ENCODE peak calls at places on chromosomes 7 and 10, in four cellular contexts. One of them, this sample, is unnamed.

GRCh38 chr10:77827383-77827782 is 99.2 kb downstream of the DLG5 start:
- DNase-seq in nephron progenitor cell: no peak
- DNase-seq in AG09319: no peak
- DNase-seq in GM12865: no peak
- DNase-seq in this sample: no peak

GRCh38 chr7:85133560-85133959 is 53.3 kb downstream of the SEMA3D start:
- DNase-seq in nephron progenitor cell: no peak
- DNase-seq in AG09319: no peak
- DNase-seq in GM12865: no peak
- DNase-seq in this sample: no peak

GRCh38 chr7:74203157-74203556 is 6.6 kb upstream of the LAT2 start:
- DNase-seq in AG09319: no peak
- DNase-seq in nephron progenitor cell: no peak
- DNase-seq in GM12865: peak
- DNase-seq in this sample: no peak

GRCh38 chr7:108875139-108875538 is 305.5 kb downstream of the DNAJB9 start:
- DNase-seq in GM12865: peak
- DNase-seq in nephron progenitor cell: peak
- DNase-seq in AG09319: no peak
- DNase-seq in this sample: no peak

GRCh38 chr7:11376549-11376948 is 402.9 kb downstream of the PHF14 start:
- DNase-seq in GM12865: no peak
- DNase-seq in nephron progenitor cell: no peak
- DNase-seq in AG09319: no peak
- DNase-seq in this sample: no peak

GRCh38 chr10:95333997-95334792 is 43.4 kb upstream of the PDLIM1 start:
- DNase-seq in AG09319: peak
- DNase-seq in GM12865: no peak
- DNase-seq in nephron progenitor cell: no peak
- DNase-seq in this sample: peak

GRCh38 chr7:2959343-2959680 is 84.4 kb downstream of the CARD11 start:
- DNase-seq in GM12865: no peak
- DNase-seq in AG09319: no peak
- DNase-seq in nephron progenitor cell: no peak
- DNase-seq in this sample: no peak

GRCh38 chr10:118595598-118596425 is at the start of gene PRLHR:
- DNase-seq in AG09319: no peak
- DNase-seq in GM12865: no peak
- DNase-seq in nephron progenitor cell: peak
- DNase-seq in this sample: no peak

GRCh38 chr7:18401757-18402156 is 93.8 kb upstream of the HDAC9 start:
- DNase-seq in AG09319: no peak
- DNase-seq in nephron progenitor cell: no peak
- DNase-seq in GM12865: no peak
- DNase-seq in this sample: no peak

GRCh38 chr7:159068893-159069448 is 75.7 kb downstream of the VIPR2 start:
- DNase-seq in GM12865: no peak
- DNase-seq in nephron progenitor cell: no peak
- DNase-seq in AG09319: no peak
- DNase-seq in this sample: no peak

GRCh38 chr7:41403291-41403690 is 299.6 kb downstream of the INHBA start:
- DNase-seq in GM12865: no peak
- DNase-seq in nephron progenitor cell: no peak
- DNase-seq in AG09319: no peak
- DNase-seq in this sample: no peak

GRCh38 chr10:3292601-3293000 is 120.0 kb upstream of the PITRM1 start:
- DNase-seq in AG09319: no peak
- DNase-seq in GM12865: no peak
- DNase-seq in nephron progenitor cell: no peak
- DNase-seq in this sample: peak

GRCh38 chr10:36666451-36666850 is 458.9 kb upstream of the ANKRD30A start:
- DNase-seq in GM12865: no peak
- DNase-seq in AG09319: no peak
- DNase-seq in nephron progenitor cell: no peak
- DNase-seq in this sample: no peak

GRCh38 chr7:45681596-45682357 is 107.6 kb downstream of the ADCY1 start:
- DNase-seq in nephron progenitor cell: no peak
- DNase-seq in GM12865: no peak
- DNase-seq in AG09319: no peak
- DNase-seq in this sample: no peak

GRCh38 chr7:139620676-139621344 is 97.3 kb downstream of the CLEC2L start:
- DNase-seq in AG09319: no peak
- DNase-seq in GM12865: peak
- DNase-seq in nephron progenitor cell: peak
- DNase-seq in this sample: no peak

GRCh38 chr10:102299873-102300272 is 54.5 kb downstream of the GBF1 start:
- DNase-seq in AG09319: no peak
- DNase-seq in nephron progenitor cell: no peak
- DNase-seq in GM12865: no peak
- DNase-seq in this sample: no peak

GRCh38 chr7:32395168-32395567 is 95.0 kb downstream of the LSM5 start:
- DNase-seq in AG09319: no peak
- DNase-seq in GM12865: no peak
- DNase-seq in nephron progenitor cell: no peak
- DNase-seq in this sample: no peak

GRCh38 chr7:137544450-137545058 is 201.0 kb upstream of the PTN start:
- DNase-seq in nephron progenitor cell: no peak
- DNase-seq in GM12865: no peak
- DNase-seq in AG09319: no peak
- DNase-seq in this sample: no peak

GRCh38 chr7:30840176-30841024 is 69.2 kb downstream of the MINDY4 start:
- DNase-seq in GM12865: no peak
- DNase-seq in AG09319: no peak
- DNase-seq in nephron progenitor cell: no peak
- DNase-seq in this sample: no peak

GRCh38 chr7:12970626-12971025 is 283.2 kb downstream of the ARL4A start:
- DNase-seq in AG09319: no peak
- DNase-seq in nephron progenitor cell: no peak
- DNase-seq in GM12865: no peak
- DNase-seq in this sample: no peak

GRCh38 chr7:2444476-2444875 is 31.7 kb downstream of the GRIFIN start:
- DNase-seq in nephron progenitor cell: no peak
- DNase-seq in AG09319: peak
- DNase-seq in GM12865: no peak
- DNase-seq in this sample: peak

GRCh38 chr10:54815583-54815982 is 14.6 kb upstream of the PCDH15 start:
- DNase-seq in AG09319: no peak
- DNase-seq in GM12865: no peak
- DNase-seq in nephron progenitor cell: no peak
- DNase-seq in this sample: no peak

GRCh38 chr7:5482020-5482498 is 58.4 kb upstream of the TNRC18 start:
- DNase-seq in GM12865: no peak
- DNase-seq in nephron progenitor cell: no peak
- DNase-seq in AG09319: no peak
- DNase-seq in this sample: no peak

GRCh38 chr10:8396675-8397074 is 342.2 kb downstream of the GATA3 start:
- DNase-seq in GM12865: no peak
- DNase-seq in AG09319: no peak
- DNase-seq in nephron progenitor cell: no peak
- DNase-seq in this sample: no peak

GRCh38 chr7:112989531-112989930 is 97.1 kb downstream of the GPR85 start:
- DNase-seq in nephron progenitor cell: no peak
- DNase-seq in AG09319: no peak
- DNase-seq in GM12865: no peak
- DNase-seq in this sample: no peak

GRCh38 chr7:70383369-70383768 is 748.6 kb upstream of the GALNT17 start:
- DNase-seq in nephron progenitor cell: no peak
- DNase-seq in AG09319: no peak
- DNase-seq in GM12865: no peak
- DNase-seq in this sample: no peak

GRCh38 chr10:129758591-129759021 is 205.5 kb downstream of the EBF3 start:
- DNase-seq in GM12865: no peak
- DNase-seq in AG09319: no peak
- DNase-seq in nephron progenitor cell: no peak
- DNase-seq in this sample: no peak

GRCh38 chr10:129756912-129757861 is 206.9 kb downstream of the EBF3 start:
- DNase-seq in nephron progenitor cell: no peak
- DNase-seq in GM12865: no peak
- DNase-seq in AG09319: no peak
- DNase-seq in this sample: no peak

GRCh38 chr10:129755075-129756020 is 208.7 kb downstream of the EBF3 start:
- DNase-seq in AG09319: no peak
- DNase-seq in nephron progenitor cell: no peak
- DNase-seq in GM12865: no peak
- DNase-seq in this sample: no peak

GRCh38 chr10:129758180-129758579 is 205.9 kb downstream of the EBF3 start:
- DNase-seq in nephron progenitor cell: no peak
- DNase-seq in AG09319: no peak
- DNase-seq in GM12865: no peak
- DNase-seq in this sample: no peak

DNA sequence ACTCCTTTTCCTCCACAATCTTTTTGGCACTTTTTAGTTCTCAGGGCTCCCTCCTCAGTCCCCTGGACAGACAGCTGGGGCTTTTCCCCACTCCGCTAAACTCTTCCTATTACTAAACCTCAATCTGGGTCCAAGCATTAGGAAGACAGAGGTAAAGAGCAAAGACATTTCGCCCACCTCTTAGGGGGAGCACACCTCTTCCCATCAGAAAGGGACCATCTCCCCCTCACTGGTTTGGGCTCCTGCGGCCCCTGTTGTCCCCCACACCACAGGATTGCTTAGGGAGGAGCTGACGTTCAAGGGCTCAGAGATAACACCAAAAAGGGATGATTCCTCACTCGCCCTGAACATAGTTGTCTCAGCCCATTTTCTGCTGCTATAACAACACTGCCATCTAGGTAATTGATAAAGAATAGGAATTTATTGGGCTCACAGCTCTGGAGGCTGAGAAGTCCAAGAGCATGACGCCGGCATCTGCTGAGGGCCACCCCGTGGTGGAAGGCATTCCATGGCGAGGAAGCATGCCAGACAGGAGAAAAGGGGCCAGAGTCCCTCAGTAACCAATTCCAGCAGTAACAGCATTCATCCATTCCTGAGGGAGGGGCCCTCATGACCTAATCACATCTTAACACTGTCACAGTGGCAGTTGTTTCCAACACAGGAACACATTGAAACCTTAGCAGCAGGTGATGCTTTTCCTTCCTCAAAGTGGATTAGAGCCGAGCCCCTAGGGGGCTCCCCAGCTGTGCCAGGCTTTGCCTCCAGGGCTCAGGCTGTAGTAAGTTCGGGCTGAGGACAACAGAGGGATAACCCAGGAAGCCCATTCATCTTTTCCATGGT is 209.6 kb downstream of the EBF3 start:
- DNase-seq in AG09319: no peak
- DNase-seq in GM12865: no peak
- DNase-seq in nephron progenitor cell: no peak
- DNase-seq in this sample: no peak
- TF ChIP-seq CTCF in AG09319: no peak
- TF ChIP-seq CTCF in GM12865: no peak
- TF ChIP-seq CTCF in nephron progenitor cell: no peak
- TF ChIP-seq CTCF in this sample: no peak

GRCh38 chr10:19874791-19875190 is 58.6 kb downstream of the PLXDC2 start:
- DNase-seq in AG09319: no peak
- DNase-seq in GM12865: no peak
- DNase-seq in nephron progenitor cell: no peak
- DNase-seq in this sample: no peak

GRCh38 chr10:19872504-19873271 is 56.5 kb downstream of the PLXDC2 start:
- DNase-seq in AG09319: no peak
- DNase-seq in GM12865: no peak
- DNase-seq in nephron progenitor cell: no peak
- DNase-seq in this sample: no peak

GRCh38 chr10:19876570-19876969 is 60.3 kb downstream of the PLXDC2 start:
- DNase-seq in AG09319: no peak
- DNase-seq in GM12865: no peak
- DNase-seq in nephron progenitor cell: no peak
- DNase-seq in this sample: no peak

GRCh38 chr10:19874190-19874589 is 58.0 kb downstream of the PLXDC2 start:
- DNase-seq in AG09319: no peak
- DNase-seq in nephron progenitor cell: no peak
- DNase-seq in GM12865: no peak
- DNase-seq in this sample: no peak

DNA sequence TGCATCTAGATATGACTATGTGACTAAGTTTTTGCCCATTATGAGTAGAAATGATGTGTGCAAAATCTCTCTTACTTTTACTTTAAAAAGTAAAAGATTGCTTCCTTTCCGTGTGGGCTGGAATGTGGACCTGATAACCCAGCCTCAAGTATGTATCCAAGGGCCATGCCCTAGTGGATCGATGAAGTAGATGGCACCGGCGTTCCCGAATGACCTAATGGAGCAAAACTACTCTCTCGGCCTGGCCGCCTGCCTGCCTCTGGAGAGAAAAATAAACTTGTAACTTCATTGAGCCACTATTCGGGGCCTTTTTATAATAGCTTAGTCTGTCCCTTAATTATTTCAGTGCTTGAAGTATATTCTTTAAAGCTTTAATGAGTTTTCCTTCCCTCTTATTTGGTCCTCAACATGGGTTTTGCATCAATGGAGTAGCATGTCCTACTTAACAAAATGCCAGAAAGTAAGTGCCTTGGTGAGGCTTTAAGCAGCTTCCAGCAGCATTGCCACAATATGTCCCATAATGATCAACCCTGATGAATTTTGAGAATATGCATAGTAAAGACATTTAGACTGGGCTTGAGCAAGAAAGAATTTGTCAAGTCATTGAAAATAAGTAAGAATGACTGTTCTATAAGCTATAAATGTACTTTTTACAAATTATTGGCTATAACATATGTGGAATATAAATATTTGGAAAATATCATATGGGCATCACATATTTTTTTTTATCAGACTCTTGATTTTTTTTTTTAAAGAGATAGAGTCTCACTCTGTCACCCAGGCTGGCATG is 61.4 kb downstream of the PLXDC2 start:
- DNase-seq in GM12865: no peak
- DNase-seq in AG09319: no peak
- DNase-seq in nephron progenitor cell: no peak
- DNase-seq in this sample: no peak
- TF ChIP-seq CTCF in GM12865: no peak
- TF ChIP-seq CTCF in AG09319: no peak
- TF ChIP-seq CTCF in nephron progenitor cell: no peak
- TF ChIP-seq CTCF in this sample: no peak

DNA sequence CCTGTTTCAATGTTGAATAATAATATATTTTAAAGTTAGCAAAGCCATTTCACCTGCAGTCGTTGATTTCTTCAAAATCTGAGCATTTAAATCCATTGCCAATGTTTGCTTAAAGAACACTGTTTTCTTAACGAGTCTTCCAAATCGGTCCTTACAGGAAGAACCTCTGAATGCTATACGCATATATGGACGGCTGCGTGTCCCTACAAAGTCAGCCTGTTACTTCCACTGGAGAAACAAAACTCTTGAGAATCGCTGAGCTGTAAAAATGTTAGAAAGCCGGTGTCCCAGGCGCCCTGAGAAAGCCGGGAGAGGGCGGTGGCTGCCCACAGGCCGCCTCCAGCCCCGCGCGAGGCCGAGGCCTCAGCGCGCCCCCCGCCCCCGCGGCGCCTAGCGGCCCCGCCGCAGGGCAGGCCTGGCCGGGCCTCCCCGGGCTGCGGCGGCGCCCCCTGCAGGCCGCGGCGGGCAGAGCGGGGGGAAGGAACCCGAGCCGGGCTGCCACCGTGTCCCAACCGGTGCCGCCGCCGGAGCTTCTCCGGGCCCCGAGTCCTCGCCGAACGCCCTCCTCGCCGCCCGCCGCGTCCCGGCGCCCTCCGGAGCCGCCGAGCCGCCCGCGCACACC is at the start of gene FHIP2A:
- DNase-seq in nephron progenitor cell: peak
- DNase-seq in GM12865: peak
- DNase-seq in AG09319: peak
- DNase-seq in this sample: no peak
- TF ChIP-seq CTCF in nephron progenitor cell: no peak
- TF ChIP-seq CTCF in GM12865: peak
- TF ChIP-seq CTCF in AG09319: peak
- TF ChIP-seq CTCF in this sample: peak

GRCh38 chr7:78607099-78607498 is 808.5 kb downstream of the PHTF2 start:
- DNase-seq in GM12865: peak
- DNase-seq in nephron progenitor cell: peak
- DNase-seq in AG09319: no peak
- DNase-seq in this sample: no peak
- TF ChIP-seq CTCF in GM12865: peak
- TF ChIP-seq CTCF in nephron progenitor cell: peak
- TF ChIP-seq CTCF in AG09319: no peak
- TF ChIP-seq CTCF in this sample: peak

This sample was measured in BJ.